ENCODE peak calls at places on chromosomes 16 and 17, in four cellular contexts. One of them, this sample, is unnamed.

GRCh38 chr17:34177642-34178041 is 77.4 kb upstream of the CCL2 start:
- DNase-seq in K562: no peak
- DNase-seq in HepG2: no peak
- DNase-seq in H1: no peak
- DNase-seq in this sample: peak

GRCh38 chr17:17150450-17150804 is 55.7 kb downstream of the PLD6 start:
- DNase-seq in K562: no peak
- DNase-seq in HepG2: no peak
- DNase-seq in H1: no peak
- DNase-seq in this sample: no peak

GRCh38 chr17:58320570-58321323 is 7.8 kb downstream of the TSPOAP1 start:
- DNase-seq in K562: no peak
- DNase-seq in HepG2: no peak
- DNase-seq in H1: no peak
- DNase-seq in this sample: no peak

GRCh38 chr17:73827627-73828241 is 183.5 kb upstream of the SDK2 start:
- DNase-seq in K562: no peak
- DNase-seq in HepG2: peak
- DNase-seq in H1: no peak
- DNase-seq in this sample: no peak

GRCh38 chr17:40266882-40267281 is 20.8 kb upstream of the CDC6 start:
- DNase-seq in K562: no peak
- DNase-seq in HepG2: no peak
- DNase-seq in H1: no peak
- DNase-seq in this sample: no peak

GRCh38 chr16:88782454-88783390 is 2.3 kb downstream of the PIEZO1 start:
- DNase-seq in K562: no peak
- DNase-seq in HepG2: no peak
- DNase-seq in H1: no peak
- DNase-seq in this sample: peak

GRCh38 chr17:37710344-37710886 is 34.4 kb downstream of the HNF1B start:
- DNase-seq in K562: peak
- DNase-seq in HepG2: peak
- DNase-seq in H1: peak
- DNase-seq in this sample: peak

GRCh38 chr16:76573281-76573680 is 296.1 kb downstream of the CNTNAP4 start:
- DNase-seq in K562: no peak
- DNase-seq in HepG2: no peak
- DNase-seq in H1: no peak
- DNase-seq in this sample: no peak

GRCh38 chr17:32102697-32103096 is 39.6 kb upstream of the RHOT1 start:
- DNase-seq in K562: no peak
- DNase-seq in HepG2: no peak
- DNase-seq in H1: peak
- DNase-seq in this sample: no peak

GRCh38 chr17:80456465-80457235 is 19.8 kb downstream of the NPTX1 start:
- DNase-seq in K562: peak
- DNase-seq in HepG2: no peak
- DNase-seq in H1: no peak
- DNase-seq in this sample: no peak

GRCh38 chr17:16987830-16988601 is 16.1 kb upstream of the TNFRSF13B start:
- DNase-seq in K562: peak
- DNase-seq in HepG2: no peak
- DNase-seq in H1: no peak
- DNase-seq in this sample: no peak

GRCh38 chr16:24920568-24920967 is 74.8 kb downstream of the SLC5A11 start:
- DNase-seq in K562: no peak
- DNase-seq in HepG2: no peak
- DNase-seq in H1: no peak
- DNase-seq in this sample: no peak
- TF ChIP-seq JUN in K562: no peak
- TF ChIP-seq JUN in HepG2: no peak
- TF ChIP-seq JUN in H1: no peak
- TF ChIP-seq JUN in this sample: no peak

DNA sequence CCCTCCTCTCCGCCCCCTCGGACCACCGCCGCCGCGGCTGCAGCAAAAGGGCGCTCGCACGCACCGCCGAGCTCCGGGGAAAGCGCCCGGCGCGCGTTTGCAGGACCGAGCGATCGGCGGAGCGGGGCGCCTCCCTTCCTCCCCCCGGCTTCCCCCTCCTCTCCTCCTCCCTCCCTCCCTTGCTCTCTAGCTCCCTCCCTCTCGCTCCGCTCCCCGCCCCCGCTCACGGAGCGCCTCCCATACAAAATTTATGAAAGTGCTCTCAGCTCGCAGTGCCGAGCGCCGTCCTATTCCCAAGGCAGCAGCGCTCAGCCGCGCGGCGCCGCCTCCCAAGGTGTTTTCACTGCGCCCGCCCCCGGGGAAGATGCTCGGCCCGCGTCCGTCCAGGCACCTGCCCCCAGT is at the start of gene RTN4RL1:
- DNase-seq in K562: peak
- DNase-seq in HepG2: no peak
- DNase-seq in H1: peak
- DNase-seq in this sample: no peak
- TF ChIP-seq EZH2 in K562: no peak
- TF ChIP-seq EZH2 in HepG2: no peak
- TF ChIP-seq EZH2 in H1: no peak
- TF ChIP-seq EZH2 in this sample: no peak

GRCh38 chr17:1495265-1495664 is 2.8 kb upstream of the MYO1C start:
- DNase-seq in K562: no peak
- DNase-seq in HepG2: no peak
- DNase-seq in H1: no peak
- DNase-seq in this sample: no peak
- TF ChIP-seq JUN in K562: no peak
- TF ChIP-seq JUN in HepG2: no peak
- TF ChIP-seq JUN in H1: no peak
- TF ChIP-seq JUN in this sample: no peak

GRCh38 chr17:49224198-49224996 is 6.2 kb downstream of the PHOSPHO1 start:
- DNase-seq in K562: no peak
- DNase-seq in HepG2: no peak
- DNase-seq in H1: peak
- DNase-seq in this sample: no peak
- TF ChIP-seq EZH2 in K562: no peak
- TF ChIP-seq EZH2 in HepG2: peak
- TF ChIP-seq EZH2 in H1: peak
- TF ChIP-seq EZH2 in this sample: peak

DNA sequence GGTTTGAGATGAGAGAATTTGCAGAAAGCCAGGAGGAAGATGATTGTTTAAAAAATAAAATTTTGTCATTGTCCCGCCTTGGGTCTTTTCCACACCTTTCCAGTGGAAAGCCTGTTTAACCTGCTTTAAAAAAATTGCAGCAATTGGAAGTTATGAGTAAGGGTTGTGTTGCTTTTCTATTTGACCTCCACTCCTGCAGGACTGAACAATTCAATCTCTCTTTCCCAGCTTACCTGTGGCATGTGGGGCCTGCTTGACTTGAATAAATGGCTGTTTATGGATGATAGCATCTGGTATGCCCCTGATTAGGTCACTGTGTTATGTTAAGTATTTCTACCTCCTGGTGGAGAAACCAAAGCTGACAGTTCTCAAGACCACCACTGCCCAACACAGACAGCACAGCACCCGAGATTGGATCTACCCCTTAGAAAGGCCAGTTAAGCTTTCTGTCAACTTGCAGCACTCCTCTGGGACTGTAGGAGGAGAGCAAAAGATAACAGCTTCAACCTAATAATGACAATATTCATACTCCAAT is 64.8 kb upstream of the NOG start:
- DNase-seq in K562: no peak
- DNase-seq in HepG2: no peak
- DNase-seq in H1: no peak
- DNase-seq in this sample: no peak
- TF ChIP-seq JUN in K562: no peak
- TF ChIP-seq JUN in HepG2: no peak
- TF ChIP-seq JUN in H1: no peak
- TF ChIP-seq JUN in this sample: no peak

GRCh38 chr16:73233423-73233762 is 185.5 kb upstream of the ZFHX3 start:
- DNase-seq in K562: no peak
- DNase-seq in HepG2: no peak
- DNase-seq in H1: no peak
- DNase-seq in this sample: no peak

GRCh38 chr16:73231379-73231778 is 183.5 kb upstream of the ZFHX3 start:
- DNase-seq in K562: no peak
- DNase-seq in HepG2: no peak
- DNase-seq in H1: no peak
- DNase-seq in this sample: no peak

GRCh38 chr16:73230651-73231050 is 182.7 kb upstream of the ZFHX3 start:
- DNase-seq in K562: no peak
- DNase-seq in HepG2: no peak
- DNase-seq in H1: no peak
- DNase-seq in this sample: no peak

GRCh38 chr16:73231969-73232554 is 184.1 kb upstream of the ZFHX3 start:
- DNase-seq in K562: no peak
- DNase-seq in HepG2: no peak
- DNase-seq in H1: no peak
- DNase-seq in this sample: no peak

GRCh38 chr16:73232555-73233422 is 184.9 kb upstream of the ZFHX3 start:
- DNase-seq in K562: no peak
- DNase-seq in HepG2: peak
- DNase-seq in H1: no peak
- DNase-seq in this sample: no peak
- TF ChIP-seq EZH2 in K562: no peak
- TF ChIP-seq EZH2 in HepG2: peak
- TF ChIP-seq EZH2 in H1: no peak
- TF ChIP-seq EZH2 in this sample: no peak